ENCODE peak calls at places on chromosome 18, in seven cellular contexts. M is mesendoderm, B is colonic mucosa, Q is tibial artery, W is BE2C, K is suprapubic skin, S is astrocyte. I is an unnamed sample.
A peak's percentile ranks its signal among the peaks of the same experiment; 100 is the strongest.

GRCh38 chr18:72869786-72870185 is 2.0 kb upstream of the NETO1 start:
- DNase-seq in W (no peak), Q (no peak), S (no peak), M (peak; percentile 49), B (no peak), K (no peak), I (no peak)

GRCh38 chr18:2515408-2515807 is 55.9 kb downstream of the METTL4 start:
- DNase-seq in K (no peak), W (no peak), Q (no peak), S (peak; percentile 96), B (no peak), M (no peak), I (peak; percentile 48)

GRCh38 chr18:60826346-60826745 is 453.8 kb upstream of the MC4R start:
- DNase-seq in M (peak; percentile 39), K (no peak), W (no peak), S (no peak), Q (no peak), B (no peak), I (no peak)

GRCh38 chr18:5543854-5544389 is at the start of gene EPB41L3:
- DNase-seq in W (no peak), S (peak; percentile 18), K (no peak), Q (peak; percentile 54), M (peak; percentile 69), B (peak; percentile 18), I (no peak)

GRCh38 chr18:59743561-59743960 is 46.3 kb upstream of the CCBE1 start:
- DNase-seq in K (no peak), B (no peak), M (no peak), S (peak; percentile 66), W (no peak), Q (no peak), I (no peak)

GRCh38 chr18:3579701-3580100 is 129.7 kb downstream of the TGIF1 start:
- DNase-seq in B (no peak), M (no peak), K (no peak), Q (no peak), S (peak; percentile 98), W (no peak), I (no peak)

GRCh38 chr18:27188309-27188708 is 3.2 kb upstream of the CHST9 start:
- DNase-seq in K (no peak), S (no peak), M (no peak), B (no peak), Q (no peak), W (no peak), I (no peak)

GRCh38 chr18:78566720-78567119 is 412.9 kb upstream of the SALL3 start:
- DNase-seq in M (no peak), W (no peak), Q (no peak), B (no peak), K (no peak), S (no peak), I (no peak)

GRCh38 chr18:7388752-7389151 is 157.9 kb downstream of the LRRC30 start:
- DNase-seq in K (no peak), B (no peak), Q (no peak), S (no peak), M (no peak), W (no peak), I (no peak)

GRCh38 chr18:8507361-8507760 is 101.9 kb upstream of the RAB12 start:
- DNase-seq in S (peak; percentile 10), W (no peak), Q (no peak), B (no peak), K (no peak), M (peak; percentile 27), I (peak; percentile 21)

GRCh38 chr18:58526425-58527115 is 102.3 kb downstream of the ALPK2 start:
- DNase-seq in Q (no peak), W (no peak), S (no peak), M (no peak), B (no peak), K (no peak), I (no peak)

GRCh38 chr18:9106800-9107574 is 4.5 kb downstream of the NDUFV2 start:
- DNase-seq in K (no peak), Q (no peak), M (peak; percentile 83), B (no peak), W (no peak), S (no peak), I (no peak)

GRCh38 chr18:21105936-21106335 is 5.7 kb downstream of the ROCK1 start:
- DNase-seq in M (no peak), Q (no peak), K (no peak), B (no peak), S (no peak), W (no peak), I (no peak)

GRCh38 chr18:26827581-26827980 is 37.9 kb downstream of the AQP4 start:
- DNase-seq in S (no peak), K (no peak), B (no peak), M (peak; percentile 21), W (no peak), Q (no peak), I (no peak)

GRCh38 chr18:21361297-21361880 is 119.4 kb downstream of the GREB1L start:
- DNase-seq in S (no peak), M (no peak), W (no peak), K (no peak), B (no peak), Q (no peak), I (no peak)

GRCh38 chr18:69557246-69557781 is 156.6 kb downstream of the DOK6 start:
- DNase-seq in S (no peak), M (peak; percentile 91), K (no peak), W (no peak), B (no peak), Q (no peak), I (no peak)

GRCh38 chr18:44839239-44839666 is 158.6 kb downstream of the SETBP1 start:
- DNase-seq in M (peak; percentile 91), S (peak; percentile 66), Q (peak; percentile 85), B (peak; percentile 82), K (no peak), W (peak; percentile 56), I (no peak)

GRCh38 chr18:6741290-6741689 is 11.8 kb downstream of the ARHGAP28 start:
- DNase-seq in Q (peak; percentile 28), M (peak; percentile 86), S (peak; percentile 99), W (no peak), B (no peak), K (no peak), I (peak; percentile 76)

GRCh38 chr18:61782545-61782944 is 110.3 kb downstream of the RNF152 start:
- DNase-seq in W (no peak), B (no peak), K (no peak), S (no peak), M (peak; percentile 75), Q (no peak), I (no peak)

GRCh38 chr18:62880673-62881364 is 165.5 kb downstream of the PHLPP1 start:
- DNase-seq in Q (no peak), S (no peak), W (no peak), B (no peak), M (no peak), K (no peak), I (no peak)

GRCh38 chr18:59084286-59084779 is 55.4 kb upstream of the SEC11C start:
- DNase-seq in S (peak; percentile 53), K (peak; percentile 84), B (peak; percentile 64), Q (peak; percentile 63), M (peak; percentile 86), W (peak; percentile 61), I (peak; percentile 55)

GRCh38 chr18:70030728-70031127 is 83.1 kb upstream of the CD226 start:
- DNase-seq in W (no peak), M (no peak), Q (no peak), K (no peak), S (no peak), B (no peak), I (no peak)

GRCh38 chr18:6482198-6482977 is 67.7 kb upstream of the L3MBTL4 start:
- DNase-seq in W (peak; percentile 37), Q (peak; percentile 69), S (peak; percentile 42), K (peak; percentile 92), B (peak; percentile 28), M (peak; percentile 90), I (peak; percentile 56)

GRCh38 chr18:42334931-42335330 is 379.9 kb downstream of the PIK3C3 start:
- DNase-seq in W (no peak), K (no peak), B (no peak), S (no peak), Q (no peak), M (no peak), I (no peak)

GRCh38 chr18:31225668-31226067 is 63.0 kb upstream of the DSC1 start:
- DNase-seq in Q (no peak), M (peak; percentile 98), K (no peak), W (no peak), B (no peak), S (peak; percentile 96), I (no peak)

GRCh38 chr18:22694954-22695353 is 238.2 kb upstream of the RBBP8 start:
- DNase-seq in K (no peak), S (peak; percentile 98), M (peak; percentile 74), W (no peak), B (no peak), Q (peak; percentile 84), I (peak; percentile 91)

GRCh38 chr18:71443726-71444480 is 1100.2 kb downstream of the CBLN2 start:
- DNase-seq in S (peak; percentile 93), M (peak; percentile 11), K (no peak), B (no peak), W (no peak), Q (no peak), I (no peak)

DNA sequence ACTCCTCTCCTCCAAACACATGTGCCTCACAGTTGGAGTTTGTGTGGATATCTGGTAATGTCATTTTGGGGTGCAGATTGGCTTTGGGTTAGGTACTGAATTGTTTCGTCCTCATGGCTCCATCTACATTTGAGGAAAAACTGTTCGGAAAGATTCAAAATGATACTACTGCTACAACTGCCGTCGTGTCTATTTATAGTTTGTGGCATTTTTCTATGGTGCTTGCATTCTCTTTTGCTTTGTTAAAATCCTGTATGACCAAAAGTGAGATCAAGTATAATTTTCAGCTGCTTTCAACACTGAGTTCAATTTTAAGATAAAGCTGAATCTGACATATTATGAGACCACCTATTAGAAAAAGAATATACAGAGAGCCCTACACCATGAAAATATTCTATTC is 176.3 kb upstream of the DSEL start:
- DNase-seq in B (no peak), W (no peak), S (no peak), K (no peak), M (no peak), Q (no peak), I (no peak)
- H3K4me3 ChIP-seq in B (no peak overlapping the region), W (no peak overlapping the region), S (no peak overlapping the region), K (no peak overlapping the region), M (no peak overlapping the region), Q (no peak overlapping the region), I (no peak overlapping the region)

GRCh38 chr18:48671561-48671945 is 132.7 kb downstream of the CTIF start:
- DNase-seq in S (no peak), M (no peak), K (no peak), B (no peak), Q (no peak), W (no peak), I (no peak)
- H3K36me3 ChIP-seq in S (peaks cover 17% of the 10 kb centered on the region), M (peaks cover 1% of the 10 kb centered on the region), K (peaks cover 19% of the 10 kb centered on the region), B (no peaks in the 10 kb centered on the region), Q (peaks cover 36% of the 10 kb centered on the region), W (peaks cover 7% of the 10 kb centered on the region), I (peaks cover 19% of the 10 kb centered on the region)

GRCh38 chr18:10456718-10457499 is 2.5 kb downstream of the APCDD1 start:
- DNase-seq in M (no peak), K (no peak), B (no peak), W (no peak), S (no peak), Q (no peak), I (no peak)
- H3K4me3 ChIP-seq in M (no peak overlapping the region), K (peak overlapping the region; percentile 91), B (no peak overlapping the region), W (no peak overlapping the region), S (no peak overlapping the region), Q (peak overlapping the region; percentile 79), I (no peak overlapping the region)

DNA sequence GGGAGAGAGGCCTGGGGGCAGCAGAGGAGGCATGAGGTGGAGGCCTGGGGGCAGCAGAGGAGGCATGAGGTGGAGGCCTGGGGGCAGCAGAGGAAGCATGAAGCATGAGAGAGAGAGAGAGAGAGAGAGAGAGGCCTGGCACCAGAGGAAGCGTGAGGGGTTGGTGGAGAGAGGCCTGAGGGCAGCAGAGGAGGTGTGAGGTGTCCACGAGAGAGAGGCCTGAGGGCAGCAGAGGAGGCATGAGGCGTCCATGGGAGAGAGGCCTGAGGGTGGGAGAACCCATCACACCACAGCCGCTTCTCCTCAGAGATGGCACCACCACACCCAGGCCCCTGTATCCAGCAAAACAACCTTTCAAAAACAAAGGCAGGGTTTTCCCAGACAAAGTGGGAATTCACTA is 55.7 kb upstream of the KCNG2 start:
- DNase-seq in B (no peak), Q (no peak), S (no peak), W (no peak), M (no peak), K (peak; percentile 59), I (no peak)
- H3K36me3 ChIP-seq in B (no peaks in the 10 kb centered on the region), Q (peaks cover 78% of the 10 kb centered on the region), S (peaks cover 6% of the 10 kb centered on the region), W (no peaks in the 10 kb centered on the region), M (peaks cover 1% of the 10 kb centered on the region), K (peaks cover 68% of the 10 kb centered on the region), I (no peaks in the 10 kb centered on the region)

I was measured in MG63.